ENCODE peak calls at places on chromosomes 6 and 20, in four cellular contexts. Z is HEK293T, W is K562, P is HepG2. C is an unnamed sample.

GRCh38 chr20:36467076-36467999 is 74.0 kb upstream of the MYL9 start:
- DNase-seq in Z (no peak), W (no peak), P (no peak), C (no peak)

GRCh38 chr20:61191096-61191495 is 61.0 kb upstream of the CDH4 start:
- DNase-seq in Z (no peak), W (no peak), P (no peak), C (no peak)

GRCh38 chr6:3277251-3277650 is 18.5 kb downstream of the PSMG4 start:
- DNase-seq in Z (no peak), W (no peak), P (no peak), C (no peak)

GRCh38 chr20:41091926-41092325 is 45.4 kb upstream of the PLCG1 start:
- DNase-seq in Z (no peak), W (no peak), P (no peak), C (no peak)

GRCh38 chr20:10171864-10172751 is 46.5 kb upstream of the SNAP25 start:
- DNase-seq in Z (peak), W (no peak), P (no peak), C (no peak)

GRCh38 chr6:99545442-99545841 is 23.0 kb downstream of the CCNC start:
- DNase-seq in Z (no peak), W (no peak), P (no peak), C (no peak)

GRCh38 chr20:33232486-33233072 is 3.2 kb upstream of the BPIFA1 start:
- DNase-seq in Z (no peak), W (no peak), P (no peak), C (no peak)

GRCh38 chr20:33277471-33278441 is 5.3 kb upstream of the BPIFB1 start:
- DNase-seq in Z (no peak), W (no peak), P (peak), C (no peak)

GRCh38 chr6:131982740-131983259 is 31.6 kb upstream of the CCN2 start:
- DNase-seq in Z (no peak), W (no peak), P (no peak), C (no peak)

GRCh38 chr20:6959900-6960312 is 192.4 kb downstream of the BMP2 start:
- DNase-seq in Z (peak), W (no peak), P (no peak), C (no peak)

GRCh38 chr6:131443514-131443913 is 129.5 kb upstream of the ARG1 start:
- DNase-seq in Z (no peak), W (no peak), P (no peak), C (no peak)

GRCh38 chr6:85574932-85575598 is 18.6 kb downstream of the SNX14 start:
- DNase-seq in Z (no peak), W (no peak), P (peak), C (no peak)

GRCh38 chr20:50588034-50588736 is 78.0 kb downstream of the PTPN1 start:
- DNase-seq in Z (peak), W (peak), P (peak), C (no peak)

GRCh38 chr6:136609878-136610706 is 59.9 kb upstream of the MAP7 start:
- DNase-seq in Z (no peak), W (peak), P (peak), C (no peak)

GRCh38 chr20:58638467-58639181 is 12.5 kb upstream of the STX16 start:
- DNase-seq in Z (no peak), W (no peak), P (no peak), C (no peak)

GRCh38 chr6:161369339-161369738 is 95.5 kb upstream of the AGPAT4 start:
- DNase-seq in Z (no peak), W (no peak), P (no peak), C (no peak)

GRCh38 chr6:99736302-99736701 is 129.7 kb downstream of the PRDM13 start:
- DNase-seq in Z (no peak), W (no peak), P (no peak), C (no peak)

GRCh38 chr20:44590980-44591778 is 8.8 kb downstream of the PKIG start:
- DNase-seq in Z (no peak), W (no peak), P (no peak), C (no peak)

GRCh38 chr6:26390504-26390903 is 7.6 kb downstream of the BTN2A2 start:
- DNase-seq in Z (no peak), W (no peak), P (no peak), C (no peak)
- TF ChIP-seq TARDBP in Z (no peak), W (no peak), P (no peak), C (no peak)

GRCh38 chr6:111096246-111096645 is 8.9 kb downstream of the SLC16A10 start:
- DNase-seq in Z (no peak), W (no peak), P (no peak), C (no peak)
- TF ChIP-seq TARDBP in Z (no peak), W (no peak), P (no peak), C (no peak)

GRCh38 chr6:22699046-22699639 is 129.8 kb downstream of the HDGFL1 start:
- DNase-seq in Z (no peak), W (no peak), P (no peak), C (no peak)
- TF ChIP-seq TARDBP in Z (no peak), W (no peak), P (no peak), C (no peak)

DNA sequence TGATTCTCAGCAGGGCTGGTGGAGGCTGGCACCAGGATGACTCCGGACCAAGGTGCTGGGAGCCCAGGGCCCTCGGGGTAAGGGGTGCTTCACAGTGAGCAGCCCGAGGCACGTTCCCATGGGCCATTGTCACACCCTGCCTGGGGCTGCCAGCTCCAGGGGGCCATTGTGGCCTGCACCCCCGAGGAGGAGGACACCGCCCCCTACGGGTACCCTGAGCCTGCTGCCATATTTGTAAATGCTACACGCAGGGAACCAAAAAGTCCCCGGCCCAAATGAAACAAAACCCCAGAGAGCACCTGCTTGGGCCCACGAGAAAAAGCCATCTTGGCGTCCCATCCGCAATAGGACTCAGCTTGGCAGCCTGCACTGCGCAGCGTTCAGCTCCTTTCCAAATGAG is 64.7 kb upstream of the GATA5 start:
- DNase-seq in Z (no peak), W (peak), P (no peak), C (no peak)
- TF ChIP-seq TARDBP in Z (no peak), W (no peak), P (no peak), C (no peak)

GRCh38 chr6:36544228-36544627 is 3.1 kb downstream of the STK38 start:
- DNase-seq in Z (no peak), W (no peak), P (no peak), C (no peak)
- TF ChIP-seq TARDBP in Z (no peak), W (no peak), P (no peak), C (no peak)

DNA sequence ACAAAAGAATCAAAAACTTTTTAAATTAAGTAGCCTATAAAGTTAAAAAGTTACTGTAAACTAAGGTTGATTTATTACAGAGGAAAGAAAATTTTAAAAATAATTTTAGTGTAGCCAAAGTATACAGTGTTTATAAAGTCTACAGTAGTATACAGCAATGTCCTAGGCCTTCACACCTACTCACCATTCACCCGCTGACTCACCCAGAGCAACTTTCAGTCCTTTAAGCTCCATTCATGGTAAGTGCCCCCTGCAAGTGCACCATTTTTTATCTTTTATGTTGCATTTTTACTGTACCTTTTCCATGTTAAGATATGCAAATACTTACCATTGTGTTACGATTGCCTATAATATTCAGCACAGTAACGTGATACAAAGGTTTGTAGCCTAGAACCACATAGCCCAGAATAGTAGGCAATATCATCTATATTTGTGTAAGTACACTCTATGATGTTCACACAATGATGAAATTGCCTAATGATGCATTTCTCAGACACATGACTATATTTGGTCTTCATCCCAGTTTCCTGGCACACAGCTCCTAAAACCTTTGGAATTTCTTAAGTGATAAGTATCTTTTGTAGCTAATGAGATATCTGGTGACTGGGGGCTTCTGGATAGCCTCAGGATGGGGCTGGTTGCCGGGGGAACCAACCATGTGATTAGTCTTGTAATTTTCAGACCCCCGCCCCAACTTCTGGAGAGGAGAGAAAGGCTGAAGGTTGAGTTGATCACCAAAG is 111.0 kb downstream of the MRPL14 start:
- DNase-seq in Z (no peak), W (no peak), P (no peak), C (no peak)
- TF ChIP-seq TARDBP in Z (no peak), W (no peak), P (no peak), C (no peak)

DNA sequence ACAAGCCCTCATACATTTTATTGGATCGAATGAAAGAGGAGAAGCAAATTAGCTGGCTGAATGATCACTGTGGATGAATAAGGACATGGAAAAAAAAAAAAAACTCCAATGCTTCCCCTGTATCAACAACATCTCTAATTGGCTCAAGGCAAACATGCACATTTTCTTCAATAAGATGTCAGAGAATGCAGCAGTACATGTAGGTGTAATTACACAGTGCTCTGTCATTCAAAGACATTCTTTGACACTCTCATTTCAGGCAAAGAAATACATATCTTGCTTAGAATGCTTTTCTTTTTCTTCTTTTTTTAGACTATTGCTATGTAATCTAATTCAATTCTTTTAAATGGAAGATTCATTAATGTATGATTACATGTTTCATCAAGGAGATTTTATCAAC is 153.5 kb downstream of the PHACTR1 start:
- DNase-seq in Z (no peak), W (no peak), P (no peak), C (no peak)
- TF ChIP-seq TARDBP in Z (no peak), W (no peak), P (no peak), C (no peak)